ENCODE peak calls at places on chromosome 20, in four cellular contexts. T is pancreas, K is breast epithelium, D is Karpas-422. M is an unnamed sample.

GRCh38 chr20:19943021-19943659 is 74.0 kb upstream of the NAA20 start:
- DNase-seq in K (peak), T (no peak), D (no peak), M (no peak)

GRCh38 chr20:17863577-17864292 is 104.9 kb downstream of the SNX5 start:
- DNase-seq in D (no peak), T (peak), K (no peak), M (no peak)

GRCh38 chr20:34269996-34270627 is 28.9 kb downstream of the ASIP start:
- DNase-seq in D (no peak), K (peak), T (no peak), M (no peak)

GRCh38 chr20:47681977-47682812 is 103.1 kb downstream of the SULF2 start:
- DNase-seq in T (no peak), D (no peak), K (no peak), M (no peak)

GRCh38 chr20:42018979-42019378 is 400.8 kb upstream of the CHD6 start:
- DNase-seq in T (no peak), D (peak), K (no peak), M (no peak)

GRCh38 chr20:45041464-45042337 is 59.2 kb downstream of the KCNS1 start:
- DNase-seq in K (no peak), T (no peak), D (no peak), M (no peak)

GRCh38 chr20:64064145-64064698 is 1.2 kb downstream of the TCEA2 start:
- DNase-seq in K (no peak), D (peak), T (no peak), M (no peak)

GRCh38 chr20:63876489-63877036 is 11.5 kb downstream of the TPD52L2 start:
- DNase-seq in K (no peak), T (no peak), D (no peak), M (no peak)

GRCh38 chr20:33336375-33336774 is 53.4 kb downstream of the BPIFB1 start:
- DNase-seq in K (no peak), D (no peak), T (no peak), M (no peak)

GRCh38 chr20:51416532-51417244 is 125.8 kb downstream of the NFATC2 start:
- DNase-seq in K (no peak), D (no peak), T (no peak), M (no peak)

GRCh38 chr20:18323705-18324104 is 35.4 kb downstream of the ZNF133 start:
- DNase-seq in K (no peak), D (no peak), T (no peak), M (no peak)

GRCh38 chr20:34045294-34045693 is 51.6 kb downstream of the RALY start:
- DNase-seq in T (peak), K (no peak), D (no peak), M (no peak)

GRCh38 chr20:43590036-43590391 is 723 bp upstream of the IFT52 start:
- DNase-seq in T (peak), D (no peak), K (no peak), M (peak)

GRCh38 chr20:12729326-12729725 is 279.4 kb upstream of the SPTLC3 start:
- DNase-seq in D (no peak), K (no peak), T (no peak), M (no peak)

GRCh38 chr20:34083137-34083536 is 28.9 kb downstream of the EIF2S2 start:
- DNase-seq in T (peak), K (peak), D (no peak), M (no peak)

GRCh38 chr20:47781631-47782030 is 3.6 kb downstream of the SULF2 start:
- DNase-seq in D (no peak), T (no peak), K (no peak), M (peak)

GRCh38 chr20:35311409-35311808 is 19.2 kb upstream of the FAM83C start:
- DNase-seq in T (no peak), D (no peak), K (no peak), M (no peak)

GRCh38 chr20:32966382-32966781 is 37.9 kb downstream of the SUN5 start:
- DNase-seq in D (no peak), K (no peak), T (no peak), M (no peak)

GRCh38 chr20:63737940-63738686 is 1.5 kb upstream of the SLC2A4RG start:
- DNase-seq in T (peak), D (no peak), K (no peak), M (no peak)

GRCh38 chr20:2042400-2042799 is 48.5 kb upstream of the PDYN start:
- DNase-seq in D (no peak), T (no peak), K (no peak), M (no peak)

GRCh38 chr20:362271-363254 is 15.7 kb downstream of the NRSN2 start:
- DNase-seq in D (peak), T (peak), K (peak), M (peak)

GRCh38 chr20:64119681-64120341 is 12.4 kb upstream of the NPBWR2 start:
- DNase-seq in D (no peak), T (no peak), K (no peak), M (no peak)

GRCh38 chr20:42218566-42218965 is 600.4 kb upstream of the CHD6 start:
- DNase-seq in K (no peak), T (no peak), D (no peak), M (no peak)

GRCh38 chr20:20765696-20766095 is 53.3 kb upstream of the RALGAPA2 start:
- DNase-seq in D (no peak), K (no peak), T (no peak), M (no peak)

DNA sequence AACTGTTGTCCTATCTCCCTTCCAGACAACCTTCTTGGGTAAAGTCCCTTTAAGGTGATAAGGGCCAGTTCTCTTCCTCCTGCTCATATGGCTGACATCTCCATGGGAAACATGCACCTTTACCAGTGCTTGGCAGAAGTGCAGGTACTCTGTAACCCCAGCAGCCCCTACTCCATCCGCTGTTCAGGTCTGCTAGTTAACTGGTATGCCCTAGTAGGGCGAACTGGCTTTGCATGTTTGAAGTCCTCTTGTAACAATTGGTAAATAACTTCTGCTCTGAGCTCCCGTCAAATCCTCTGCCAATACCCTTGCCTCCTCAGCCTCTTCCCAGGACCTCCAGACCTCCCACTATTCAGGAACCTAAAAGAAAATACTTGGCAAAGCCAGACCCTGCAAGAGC is 703.8 kb downstream of the MAFB start:
- DNase-seq in K (no peak), D (no peak), T (no peak), M (no peak)
- H3K27ac ChIP-seq in K (peak), D (no peak), T (no peak), M (no peak)

GRCh38 chr20:6006603-6006949 is 47.3 kb downstream of the LRRN4 start:
- DNase-seq in T (no peak), K (no peak), D (peak), M (no peak)
- H3K27ac ChIP-seq in T (peak), K (peak), D (no peak), M (peak)

GRCh38 chr20:15364781-15365180 is 1027.4 kb upstream of the FLRT3 start:
- DNase-seq in D (no peak), T (no peak), K (no peak), M (no peak)
- H3K27ac ChIP-seq in D (no peak), T (no peak), K (no peak), M (no peak)

DNA sequence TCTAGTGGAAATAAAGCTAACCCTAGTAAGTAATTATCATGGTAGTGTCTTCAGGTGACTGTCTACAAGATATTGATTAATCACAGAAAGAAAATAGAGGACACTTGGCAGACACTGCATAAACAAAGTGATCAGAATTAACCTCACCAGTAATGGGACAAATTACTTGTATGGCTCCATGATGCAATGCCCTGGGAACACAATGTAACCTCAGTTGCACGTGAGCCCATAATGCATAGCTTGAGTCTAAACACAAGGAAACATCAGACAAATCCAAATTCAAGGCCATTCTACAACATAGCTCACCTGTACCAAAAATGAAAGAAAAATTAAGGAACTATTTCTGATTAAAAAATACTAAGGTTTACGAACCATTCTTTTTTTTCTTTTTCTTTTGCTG is 92.4 kb upstream of the SSTR4 start:
- DNase-seq in T (no peak), D (no peak), K (no peak), M (no peak)
- H3K27ac ChIP-seq in T (no peak), D (no peak), K (no peak), M (no peak)

GRCh38 chr20:59938221-59938620 is 1.9 kb downstream of the PPP1R3D start:
- DNase-seq in D (no peak), K (no peak), T (no peak), M (no peak)

GRCh38 chr20:59936409-59936808 is 3.0 kb upstream of the SYCP2 start:
- DNase-seq in K (no peak), T (no peak), D (no peak), M (no peak)

GRCh38 chr20:59935457-59936185 is 2.2 kb upstream of the SYCP2 start:
- DNase-seq in D (no peak), K (no peak), T (no peak), M (no peak)

GRCh38 chr20:59938696-59939051 is 1.4 kb downstream of the PPP1R3D start:
- DNase-seq in D (no peak), K (no peak), T (no peak), M (peak)

GRCh38 chr20:59937150-59937549 is 3.0 kb downstream of the PPP1R3D start:
- DNase-seq in D (no peak), K (no peak), T (no peak), M (no peak)
- H3K27ac ChIP-seq in D (no peak), K (no peak), T (peak), M (peak)

GRCh38 chr20:57287007-57287810 is 20.8 kb upstream of the BMP7 start:
- DNase-seq in T (no peak), D (no peak), K (no peak), M (no peak)
- H3K27ac ChIP-seq in T (no peak), D (no peak), K (no peak), M (no peak)

DNA sequence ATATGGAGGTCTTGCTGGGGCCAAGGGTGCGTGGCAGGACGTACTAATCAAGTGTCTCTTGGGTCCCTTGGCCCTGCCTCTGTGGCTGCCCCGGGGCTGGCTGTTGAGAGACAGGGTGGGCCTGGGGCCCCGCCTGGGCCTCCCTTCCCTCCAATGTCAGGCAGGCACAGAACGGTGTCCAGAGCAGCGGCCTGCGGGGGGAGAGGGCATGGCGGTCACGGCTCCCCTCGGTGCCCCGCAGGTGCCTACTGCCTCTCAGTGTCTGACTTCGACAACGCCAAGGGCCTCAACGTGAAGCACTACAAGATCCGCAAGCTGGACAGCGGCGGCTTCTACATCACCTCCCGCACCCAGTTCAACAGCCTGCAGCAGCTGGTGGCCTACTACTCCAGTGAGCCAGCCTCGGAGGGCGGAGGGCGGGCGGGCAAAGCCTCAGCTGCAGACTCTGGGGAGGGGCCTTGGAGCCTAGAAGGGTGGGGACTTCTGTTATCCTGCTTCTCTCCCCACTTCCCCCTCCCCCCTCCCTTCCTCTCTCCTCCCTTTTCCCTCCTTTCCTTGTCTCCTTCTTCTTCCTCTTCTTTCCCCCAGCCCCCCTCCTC is 50.1 kb downstream of the SRC start:
- DNase-seq in K (no peak), D (no peak), T (no peak), M (no peak)
- H3K27ac ChIP-seq in K (no peak), D (no peak), T (no peak), M (no peak)

DNA sequence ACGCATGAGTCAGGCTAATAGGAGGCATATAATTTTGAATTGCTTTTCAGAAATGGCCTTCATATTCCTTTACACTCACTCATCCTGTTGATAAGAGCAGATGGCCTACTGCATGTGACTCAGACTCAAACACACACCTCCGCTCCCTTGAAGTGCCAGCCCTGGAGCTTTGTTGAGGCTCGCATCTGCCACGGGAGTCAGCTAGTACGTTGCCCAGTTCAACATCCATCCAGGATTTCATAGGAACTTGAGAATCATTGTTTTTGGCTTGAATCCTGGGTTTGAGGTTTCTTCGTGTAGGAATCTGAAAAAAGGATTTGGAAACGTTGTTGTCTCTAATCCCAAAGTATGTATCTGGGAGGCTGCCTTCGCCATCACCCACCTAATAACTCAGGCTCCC is 87.4 kb upstream of the JAG1 start:
- DNase-seq in T (no peak), D (no peak), K (no peak), M (no peak)
- H3K27ac ChIP-seq in T (no peak), D (no peak), K (no peak), M (no peak)

M was measured in substantia nigra.